ENCODE peak calls at places on chromosomes 5 and 9, in six cellular contexts. One of them, this sample, is unnamed.

GRCh38 chr9:123871781-123872180 is 58.1 kb downstream of the DENND1A start:
- DNase-seq in activated T-helper 1 cell treated with Interleukin-2 at 50 U/mL for 16 hours: no peak
- DNase-seq in LoVo: no peak
- DNase-seq in CD14-positive monocyte: no peak
- DNase-seq in stimulated activated naive CD8-positive, alpha-beta T cell treated with anti-CD3 and anti-CD28 coated beads, Interleukin-15, amount 100 ng/mL, for 72 hours: no peak
- DNase-seq in left ventricle myocardium superior: no peak
- DNase-seq in this sample: no peak

GRCh38 chr5:139459451-139459934 is 3.0 kb downstream of the ECSCR start:
- DNase-seq in LoVo: no peak
- DNase-seq in left ventricle myocardium superior: peak; percentile 49
- DNase-seq in CD14-positive monocyte: no peak
- DNase-seq in activated T-helper 1 cell treated with Interleukin-2 at 50 U/mL for 16 hours: no peak
- DNase-seq in stimulated activated naive CD8-positive, alpha-beta T cell treated with anti-CD3 and anti-CD28 coated beads, Interleukin-15, amount 100 ng/mL, for 72 hours: no peak
- DNase-seq in this sample: no peak

GRCh38 chr5:95113489-95113888 is 171.4 kb downstream of the MCTP1 start:
- DNase-seq in activated T-helper 1 cell treated with Interleukin-2 at 50 U/mL for 16 hours: no peak
- DNase-seq in LoVo: no peak
- DNase-seq in stimulated activated naive CD8-positive, alpha-beta T cell treated with anti-CD3 and anti-CD28 coated beads, Interleukin-15, amount 100 ng/mL, for 72 hours: no peak
- DNase-seq in left ventricle myocardium superior: no peak
- DNase-seq in CD14-positive monocyte: no peak
- DNase-seq in this sample: no peak

GRCh38 chr5:23064710-23065109 is 211.6 kb upstream of the CDH12 start:
- DNase-seq in CD14-positive monocyte: no peak
- DNase-seq in left ventricle myocardium superior: no peak
- DNase-seq in LoVo: no peak
- DNase-seq in activated T-helper 1 cell treated with Interleukin-2 at 50 U/mL for 16 hours: no peak
- DNase-seq in stimulated activated naive CD8-positive, alpha-beta T cell treated with anti-CD3 and anti-CD28 coated beads, Interleukin-15, amount 100 ng/mL, for 72 hours: no peak
- DNase-seq in this sample: no peak

GRCh38 chr5:123083298-123083697 is 5.7 kb upstream of the PRDM6 start:
- DNase-seq in stimulated activated naive CD8-positive, alpha-beta T cell treated with anti-CD3 and anti-CD28 coated beads, Interleukin-15, amount 100 ng/mL, for 72 hours: no peak
- DNase-seq in left ventricle myocardium superior: no peak
- DNase-seq in activated T-helper 1 cell treated with Interleukin-2 at 50 U/mL for 16 hours: no peak
- DNase-seq in CD14-positive monocyte: no peak
- DNase-seq in LoVo: no peak
- DNase-seq in this sample: no peak

GRCh38 chr5:68331202-68332108 is 115.9 kb downstream of the PIK3R1 start:
- DNase-seq in left ventricle myocardium superior: no peak
- DNase-seq in LoVo: no peak
- DNase-seq in CD14-positive monocyte: peak; percentile 61
- DNase-seq in activated T-helper 1 cell treated with Interleukin-2 at 50 U/mL for 16 hours: no peak
- DNase-seq in stimulated activated naive CD8-positive, alpha-beta T cell treated with anti-CD3 and anti-CD28 coated beads, Interleukin-15, amount 100 ng/mL, for 72 hours: no peak
- DNase-seq in this sample: no peak

GRCh38 chr9:136899196-136899595 is 12.9 kb downstream of the TRAF2 start:
- DNase-seq in activated T-helper 1 cell treated with Interleukin-2 at 50 U/mL for 16 hours: no peak
- DNase-seq in left ventricle myocardium superior: no peak
- DNase-seq in LoVo: no peak
- DNase-seq in CD14-positive monocyte: no peak
- DNase-seq in stimulated activated naive CD8-positive, alpha-beta T cell treated with anti-CD3 and anti-CD28 coated beads, Interleukin-15, amount 100 ng/mL, for 72 hours: no peak
- DNase-seq in this sample: no peak

GRCh38 chr5:132050136-132050535 is 10.3 kb upstream of the IL3 start:
- DNase-seq in activated T-helper 1 cell treated with Interleukin-2 at 50 U/mL for 16 hours: no peak
- DNase-seq in left ventricle myocardium superior: peak; percentile 31
- DNase-seq in stimulated activated naive CD8-positive, alpha-beta T cell treated with anti-CD3 and anti-CD28 coated beads, Interleukin-15, amount 100 ng/mL, for 72 hours: no peak
- DNase-seq in LoVo: no peak
- DNase-seq in CD14-positive monocyte: peak; percentile 57
- DNase-seq in this sample: no peak

GRCh38 chr9:81906656-81907055 is 21.6 kb upstream of the SPATA31D4 start:
- DNase-seq in CD14-positive monocyte: no peak
- DNase-seq in stimulated activated naive CD8-positive, alpha-beta T cell treated with anti-CD3 and anti-CD28 coated beads, Interleukin-15, amount 100 ng/mL, for 72 hours: no peak
- DNase-seq in left ventricle myocardium superior: no peak
- DNase-seq in LoVo: no peak
- DNase-seq in activated T-helper 1 cell treated with Interleukin-2 at 50 U/mL for 16 hours: no peak
- DNase-seq in this sample: no peak

GRCh38 chr5:118611332-118611945 is 376.9 kb downstream of the DTWD2 start:
- DNase-seq in activated T-helper 1 cell treated with Interleukin-2 at 50 U/mL for 16 hours: no peak
- DNase-seq in left ventricle myocardium superior: no peak
- DNase-seq in LoVo: peak; percentile 34
- DNase-seq in CD14-positive monocyte: no peak
- DNase-seq in stimulated activated naive CD8-positive, alpha-beta T cell treated with anti-CD3 and anti-CD28 coated beads, Interleukin-15, amount 100 ng/mL, for 72 hours: no peak
- DNase-seq in this sample: peak; percentile 19

GRCh38 chr9:74742792-74743389 is 144.8 kb downstream of the TRPM6 start:
- DNase-seq in LoVo: peak; percentile 22
- DNase-seq in activated T-helper 1 cell treated with Interleukin-2 at 50 U/mL for 16 hours: no peak
- DNase-seq in left ventricle myocardium superior: no peak
- DNase-seq in stimulated activated naive CD8-positive, alpha-beta T cell treated with anti-CD3 and anti-CD28 coated beads, Interleukin-15, amount 100 ng/mL, for 72 hours: no peak
- DNase-seq in CD14-positive monocyte: no peak
- DNase-seq in this sample: peak; percentile 19

GRCh38 chr9:27540537-27540936 is 10.9 kb upstream of the MOB3B start:
- DNase-seq in stimulated activated naive CD8-positive, alpha-beta T cell treated with anti-CD3 and anti-CD28 coated beads, Interleukin-15, amount 100 ng/mL, for 72 hours: no peak
- DNase-seq in activated T-helper 1 cell treated with Interleukin-2 at 50 U/mL for 16 hours: no peak
- DNase-seq in CD14-positive monocyte: no peak
- DNase-seq in LoVo: no peak
- DNase-seq in left ventricle myocardium superior: no peak
- DNase-seq in this sample: no peak

GRCh38 chr5:110853267-110853666 is 114.5 kb downstream of the SLC25A46 start:
- DNase-seq in LoVo: no peak
- DNase-seq in stimulated activated naive CD8-positive, alpha-beta T cell treated with anti-CD3 and anti-CD28 coated beads, Interleukin-15, amount 100 ng/mL, for 72 hours: no peak
- DNase-seq in activated T-helper 1 cell treated with Interleukin-2 at 50 U/mL for 16 hours: no peak
- DNase-seq in CD14-positive monocyte: no peak
- DNase-seq in left ventricle myocardium superior: no peak
- DNase-seq in this sample: no peak

GRCh38 chr5:77697692-77698091 is 59.2 kb upstream of the OTP start:
- DNase-seq in activated T-helper 1 cell treated with Interleukin-2 at 50 U/mL for 16 hours: no peak
- DNase-seq in stimulated activated naive CD8-positive, alpha-beta T cell treated with anti-CD3 and anti-CD28 coated beads, Interleukin-15, amount 100 ng/mL, for 72 hours: no peak
- DNase-seq in left ventricle myocardium superior: no peak
- DNase-seq in LoVo: no peak
- DNase-seq in CD14-positive monocyte: no peak
- DNase-seq in this sample: no peak

GRCh38 chr9:78030553-78031270 is 899 bp downstream of the GNAQ start:
- DNase-seq in CD14-positive monocyte: peak; percentile 59
- DNase-seq in left ventricle myocardium superior: peak; percentile 69
- DNase-seq in activated T-helper 1 cell treated with Interleukin-2 at 50 U/mL for 16 hours: peak; percentile 39
- DNase-seq in stimulated activated naive CD8-positive, alpha-beta T cell treated with anti-CD3 and anti-CD28 coated beads, Interleukin-15, amount 100 ng/mL, for 72 hours: peak; percentile 69
- DNase-seq in LoVo: no peak
- DNase-seq in this sample: no peak

GRCh38 chr9:113519401-113520108 is 56.0 kb downstream of the RGS3 start:
- DNase-seq in LoVo: peak; percentile 65
- DNase-seq in left ventricle myocardium superior: no peak
- DNase-seq in stimulated activated naive CD8-positive, alpha-beta T cell treated with anti-CD3 and anti-CD28 coated beads, Interleukin-15, amount 100 ng/mL, for 72 hours: no peak
- DNase-seq in CD14-positive monocyte: no peak
- DNase-seq in activated T-helper 1 cell treated with Interleukin-2 at 50 U/mL for 16 hours: no peak
- DNase-seq in this sample: no peak

GRCh38 chr5:141077826-141078225 is 16.6 kb upstream of the PCDHB2 start:
- DNase-seq in activated T-helper 1 cell treated with Interleukin-2 at 50 U/mL for 16 hours: no peak
- DNase-seq in CD14-positive monocyte: no peak
- DNase-seq in left ventricle myocardium superior: no peak
- DNase-seq in stimulated activated naive CD8-positive, alpha-beta T cell treated with anti-CD3 and anti-CD28 coated beads, Interleukin-15, amount 100 ng/mL, for 72 hours: no peak
- DNase-seq in LoVo: no peak
- DNase-seq in this sample: no peak

GRCh38 chr9:93673271-93673843 is 97.0 kb downstream of the PHF2 start:
- DNase-seq in left ventricle myocardium superior: peak; percentile 87
- DNase-seq in CD14-positive monocyte: peak; percentile 39
- DNase-seq in activated T-helper 1 cell treated with Interleukin-2 at 50 U/mL for 16 hours: no peak
- DNase-seq in LoVo: no peak
- DNase-seq in stimulated activated naive CD8-positive, alpha-beta T cell treated with anti-CD3 and anti-CD28 coated beads, Interleukin-15, amount 100 ng/mL, for 72 hours: no peak
- DNase-seq in this sample: no peak

GRCh38 chr5:56525117-56525516 is 290.2 kb upstream of the MAP3K1 start:
- DNase-seq in CD14-positive monocyte: no peak
- DNase-seq in activated T-helper 1 cell treated with Interleukin-2 at 50 U/mL for 16 hours: no peak
- DNase-seq in LoVo: peak; percentile 72
- DNase-seq in stimulated activated naive CD8-positive, alpha-beta T cell treated with anti-CD3 and anti-CD28 coated beads, Interleukin-15, amount 100 ng/mL, for 72 hours: no peak
- DNase-seq in left ventricle myocardium superior: no peak
- DNase-seq in this sample: no peak

GRCh38 chr5:1409386-1410110 is 35.7 kb downstream of the SLC6A3 start:
- DNase-seq in CD14-positive monocyte: peak; percentile 40
- DNase-seq in left ventricle myocardium superior: peak; percentile 27
- DNase-seq in stimulated activated naive CD8-positive, alpha-beta T cell treated with anti-CD3 and anti-CD28 coated beads, Interleukin-15, amount 100 ng/mL, for 72 hours: no peak
- DNase-seq in LoVo: no peak
- DNase-seq in activated T-helper 1 cell treated with Interleukin-2 at 50 U/mL for 16 hours: no peak
- DNase-seq in this sample: no peak

GRCh38 chr9:72384710-72385475 is 19.9 kb upstream of the ZFAND5 start:
- DNase-seq in activated T-helper 1 cell treated with Interleukin-2 at 50 U/mL for 16 hours: no peak
- DNase-seq in stimulated activated naive CD8-positive, alpha-beta T cell treated with anti-CD3 and anti-CD28 coated beads, Interleukin-15, amount 100 ng/mL, for 72 hours: no peak
- DNase-seq in LoVo: no peak
- DNase-seq in CD14-positive monocyte: no peak
- DNase-seq in left ventricle myocardium superior: no peak
- DNase-seq in this sample: no peak

GRCh38 chr5:24073097-24073496 is 565.7 kb downstream of the PRDM9 start:
- DNase-seq in LoVo: no peak
- DNase-seq in CD14-positive monocyte: no peak
- DNase-seq in stimulated activated naive CD8-positive, alpha-beta T cell treated with anti-CD3 and anti-CD28 coated beads, Interleukin-15, amount 100 ng/mL, for 72 hours: no peak
- DNase-seq in left ventricle myocardium superior: no peak
- DNase-seq in activated T-helper 1 cell treated with Interleukin-2 at 50 U/mL for 16 hours: no peak
- DNase-seq in this sample: no peak